ENCODE peak calls at places on chromosome 19, in six cellular contexts. E is aorta, X is GM06990, I is upper lobe of right lung, W is fibroblast of pulmonary artery, T is AG10803. D is an unnamed sample.

GRCh38 chr19:42279902-42280760 is 11.1 kb downstream of the CIC start:
- DNase-seq in W (peak; percentile 93), T (peak; percentile 82), X (peak; percentile 91), I (peak; percentile 93), E (peak; percentile 97), D (peak; percentile 84)

GRCh38 chr19:56356944-56357343 is 36.4 kb downstream of the ZNF582 start:
- DNase-seq in X (no peak), W (no peak), E (no peak), I (no peak), T (no peak), D (peak; percentile 34)

GRCh38 chr19:29678484-29679106 is 13.3 kb downstream of the PLEKHF1 start:
- DNase-seq in X (no peak), T (no peak), E (peak; percentile 75), I (peak; percentile 69), W (no peak), D (no peak)

GRCh38 chr19:18794029-18794313 is 2.9 kb upstream of the COMP start:
- DNase-seq in I (no peak), W (no peak), T (no peak), E (no peak), X (no peak), D (no peak)

GRCh38 chr19:18503337-18503970 is 18.4 kb downstream of the ELL start:
- DNase-seq in T (no peak), X (no peak), W (no peak), I (no peak), E (no peak), D (no peak)

GRCh38 chr19:6947745-6948144 is 60.4 kb downstream of the ADGRE1 start:
- DNase-seq in I (no peak), E (no peak), X (peak; percentile 43), T (peak; percentile 59), W (peak; percentile 22), D (peak; percentile 32)

GRCh38 chr19:56477429-56478338 is 539 bp upstream of the ZNF667 start:
- DNase-seq in X (no peak), I (peak; percentile 85), E (peak; percentile 94), W (peak; percentile 94), T (peak; percentile 91), D (peak; percentile 95)

GRCh38 chr19:4108767-4109625 is 14.9 kb downstream of the MAP2K2 start:
- DNase-seq in T (no peak), X (peak; percentile 86), E (peak; percentile 66), W (no peak), I (no peak), D (no peak)

GRCh38 chr19:29811125-29812079 is at the start of gene CCNE1:
- DNase-seq in X (peak; percentile 89), I (peak; percentile 97), W (peak; percentile 84), T (peak; percentile 80), E (peak; percentile 96), D (peak; percentile 81)

GRCh38 chr19:14505488-14506239 is 9.7 kb upstream of the GIPC1 start:
- DNase-seq in I (peak; percentile 90), E (peak; percentile 67), T (peak; percentile 83), W (peak; percentile 56), X (no peak), D (peak; percentile 87)

GRCh38 chr19:51201712-51202111 is 23.2 kb upstream of the CD33 start:
- DNase-seq in X (no peak), T (no peak), I (no peak), E (no peak), W (no peak), D (no peak)

GRCh38 chr19:50877338-50877737 is 4.1 kb downstream of the KLK2 start:
- DNase-seq in E (no peak), I (no peak), W (no peak), T (no peak), X (no peak), D (no peak)

GRCh38 chr19:11949201-11949600 is 15.6 kb upstream of the ZNF763 start:
- DNase-seq in W (no peak), X (no peak), T (no peak), E (no peak), I (no peak), D (peak; percentile 26)
- H3K4me3 ChIP-seq in W (no peak overlapping the region), X (no peak overlapping the region), T (no peak overlapping the region), E (no peak overlapping the region), I (no peak overlapping the region), D (no peak overlapping the region)

GRCh38 chr19:46239193-46239767 is 9.7 kb downstream of the IGFL1 start:
- DNase-seq in T (no peak), W (no peak), E (no peak), I (no peak), X (no peak), D (no peak)
- H3K4me3 ChIP-seq in T (no peak overlapping the region), W (no peak overlapping the region), E (no peak overlapping the region), I (no peak overlapping the region), X (no peak overlapping the region), D (no peak overlapping the region)

GRCh38 chr19:1068111-1069001 is 1.4 kb downstream of the ARHGAP45 start:
- DNase-seq in I (no peak), W (no peak), T (no peak), E (peak; percentile 76), X (no peak), D (no peak)
- H3K4me3 ChIP-seq in I (peak overlapping the region; percentile 62), W (no peak overlapping the region), T (no peak overlapping the region), E (no peak overlapping the region), X (peak overlapping the region; percentile 89), D (no peak overlapping the region)

DNA sequence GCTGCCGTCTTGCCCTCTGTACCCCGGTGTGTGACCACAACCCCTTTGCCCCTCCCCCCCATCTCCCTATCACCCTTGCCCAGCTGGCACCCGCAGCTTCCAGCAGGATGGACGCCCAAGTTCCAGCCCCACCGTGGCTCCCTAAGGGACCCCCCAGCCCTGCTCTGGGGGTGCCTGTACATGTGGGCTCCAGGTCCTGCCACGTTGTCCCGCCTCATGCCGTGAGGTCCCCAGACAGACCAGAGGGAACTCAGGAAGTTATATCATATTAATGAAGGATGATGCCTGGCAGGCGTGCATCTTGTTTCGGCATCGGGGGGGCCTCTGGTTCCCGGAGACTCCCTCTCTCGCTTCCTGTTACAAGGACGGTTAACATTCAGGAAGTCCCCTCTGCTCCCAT is 1.6 kb upstream of the PTGIR start:
- DNase-seq in E (peak; percentile 65), I (no peak), T (no peak), W (no peak), X (no peak), D (no peak)
- H3K4me3 ChIP-seq in E (no peak overlapping the region), I (no peak overlapping the region), T (no peak overlapping the region), W (no peak overlapping the region), X (no peak overlapping the region), D (no peak overlapping the region)

GRCh38 chr19:49359851-49360845 is 2.1 kb downstream of the TEAD2 start:
- DNase-seq in W (no peak), T (no peak), E (no peak), I (no peak), X (no peak), D (no peak)
- H3K4me3 ChIP-seq in W (peak overlapping the region; percentile 96), T (no peak overlapping the region), E (no peak overlapping the region), I (no peak overlapping the region), X (no peak overlapping the region), D (no peak overlapping the region)

DNA sequence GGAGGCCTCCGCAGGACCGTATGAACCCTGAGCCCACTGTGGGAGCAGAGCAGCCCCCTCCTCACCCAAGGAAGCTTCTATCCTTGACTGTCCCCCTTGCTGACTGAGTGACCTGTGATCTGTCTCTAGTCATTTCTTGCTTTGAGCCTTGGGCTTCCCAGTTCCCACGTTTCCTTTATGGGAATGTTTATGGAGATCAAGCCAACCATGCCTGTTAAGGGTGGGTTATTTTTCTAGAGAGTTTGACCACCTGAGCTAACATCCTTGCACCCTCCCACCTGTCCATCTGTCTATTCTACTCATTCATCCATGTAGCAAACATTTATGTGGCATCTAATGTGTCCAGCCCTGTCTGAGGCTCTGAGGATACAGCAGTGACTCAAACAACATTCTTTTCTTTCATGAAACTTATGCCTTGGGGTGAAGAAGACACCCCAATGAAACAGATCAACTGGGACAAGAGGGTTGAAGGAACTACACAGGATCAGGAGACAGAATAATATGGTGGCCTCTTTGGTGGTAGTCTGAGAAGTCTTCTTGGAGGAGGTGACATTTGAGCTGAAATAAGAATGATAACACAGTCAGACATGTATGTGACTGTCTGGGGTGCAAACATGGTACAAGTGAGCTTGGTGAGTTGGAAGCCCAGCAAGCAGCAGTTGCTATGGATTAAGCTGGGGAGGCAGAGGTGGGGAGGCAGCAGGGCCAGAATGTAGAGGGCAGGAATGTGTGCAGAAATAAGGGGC is 30.5 kb downstream of the CERS4 start:
- DNase-seq in W (no peak), T (no peak), I (no peak), X (no peak), E (no peak), D (no peak)
- H3K4me3 ChIP-seq in W (peak overlapping the region; percentile 12), T (no peak overlapping the region), I (no peak overlapping the region), X (no peak overlapping the region), E (no peak overlapping the region), D (no peak overlapping the region)

GRCh38 chr19:43422689-43423066 is 8.0 kb downstream of the TEX101 start:
- DNase-seq in I (no peak), W (no peak), T (no peak), E (no peak), X (no peak), D (no peak)

GRCh38 chr19:43423779-43424178 is 9.1 kb downstream of the TEX101 start:
- DNase-seq in W (no peak), T (no peak), I (no peak), E (no peak), X (no peak), D (no peak)

GRCh38 chr19:43416951-43417623 is 2.4 kb downstream of the TEX101 start:
- DNase-seq in E (no peak), X (no peak), W (no peak), T (no peak), I (no peak), D (no peak)

GRCh38 chr19:43422000-43422688 is 7.5 kb downstream of the TEX101 start:
- DNase-seq in W (no peak), E (no peak), I (no peak), X (no peak), T (no peak), D (no peak)

DNA sequence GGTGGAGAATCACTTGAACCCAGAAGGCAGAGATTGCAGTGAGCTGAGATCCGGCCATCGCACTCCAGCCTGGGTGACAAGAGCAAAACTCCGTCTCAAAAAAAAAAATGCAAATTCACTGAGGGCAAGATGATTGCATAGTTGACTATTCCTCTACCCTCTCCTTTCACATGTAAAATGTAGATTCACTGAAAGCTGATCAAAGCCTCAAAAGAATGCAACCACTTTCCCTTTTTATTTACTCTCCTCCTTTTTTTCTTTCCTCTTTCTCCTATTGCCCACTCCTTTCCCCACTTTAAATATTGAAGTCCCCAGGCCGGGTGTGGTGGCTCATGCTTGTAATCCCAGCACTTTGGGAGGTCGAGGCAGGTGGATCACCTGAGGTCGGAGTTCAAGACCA is 6.3 kb downstream of the TEX101 start:
- DNase-seq in E (no peak), X (no peak), I (no peak), W (no peak), T (no peak), D (no peak)
- H3K4me3 ChIP-seq in E (no peak overlapping the region), X (no peak overlapping the region), I (no peak overlapping the region), W (no peak overlapping the region), T (no peak overlapping the region), D (no peak overlapping the region)

GRCh38 chr19:40687525-40688016 is 2.9 kb downstream of the NUMBL start:
- DNase-seq in I (peak; percentile 79), W (peak; percentile 68), X (peak; percentile 45), T (peak; percentile 81), E (peak; percentile 89), D (peak; percentile 83)
- H3K4me3 ChIP-seq in I (no peak overlapping the region), W (peak overlapping the region; percentile 88), X (no peak overlapping the region), T (peak overlapping the region; percentile 97), E (no peak overlapping the region), D (peak overlapping the region; percentile 25)

GRCh38 chr19:35249146-35249847 is 495 bp downstream of the LSR start:
- DNase-seq in T (no peak), W (no peak), E (no peak), X (no peak), I (peak; percentile 63), D (no peak)
- H3K4me3 ChIP-seq in T (no peak overlapping the region), W (no peak overlapping the region), E (peak overlapping the region; percentile 51), X (peak overlapping the region; percentile 74), I (peak overlapping the region; percentile 69), D (no peak overlapping the region)

GRCh38 chr19:2729943-2730818 is 9.0 kb upstream of the DIRAS1 start:
- DNase-seq in I (no peak), W (no peak), E (no peak), T (no peak), X (no peak), D (no peak)
- H3K4me3 ChIP-seq in I (no peak overlapping the region), W (no peak overlapping the region), E (no peak overlapping the region), T (no peak overlapping the region), X (no peak overlapping the region), D (no peak overlapping the region)